ENCODE peak calls at places on chromosome 13, in eight cellular contexts. D is heart right ventricle, L is tibial nerve, T is type B pancreatic cell, C is BE2C, X is Caco-2, Y is HFF-Myc, R is esophagus squamous epithelium. E is an unnamed sample.

GRCh38 chr13:50712469-50712868 is 131.0 kb downstream of the DLEU7 start:
- DNase-seq in X (no peak), D (no peak), Y (no peak), T (no peak), C (no peak), L (no peak), R (no peak), E (no peak)

GRCh38 chr13:84655677-84656076 is 773.4 kb upstream of the SLITRK1 start:
- DNase-seq in Y (no peak), C (no peak), R (no peak), L (no peak), T (no peak), X (no peak), D (no peak), E (no peak)

GRCh38 chr13:99468971-99469545 is 32.2 kb upstream of the TM9SF2 start:
- DNase-seq in C (no peak), R (no peak), T (no peak), X (no peak), Y (no peak), L (no peak), D (no peak), E (no peak)

GRCh38 chr13:99386911-99387788 is 80.0 kb upstream of the GPR183 start:
- DNase-seq in D (peak; percentile 62), T (peak; percentile 51), X (peak; percentile 70), L (peak; percentile 46), R (no peak), Y (no peak), C (peak; percentile 55), E (no peak)

GRCh38 chr13:41428155-41428554 is 29.2 kb upstream of the RGCC start:
- DNase-seq in R (no peak), D (peak; percentile 28), X (no peak), C (no peak), T (no peak), Y (no peak), L (no peak), E (no peak)

GRCh38 chr13:26910754-26911465 is 150.3 kb upstream of the GPR12 start:
- DNase-seq in C (no peak), X (no peak), T (no peak), D (no peak), L (no peak), Y (no peak), R (no peak), E (no peak)

GRCh38 chr13:94201022-94201421 is 278.5 kb downstream of the DCT start:
- DNase-seq in L (no peak), R (no peak), Y (no peak), C (peak; percentile 18), T (no peak), D (no peak), X (no peak), E (no peak)

GRCh38 chr13:21663197-21663596 is 7.7 kb upstream of the FGF9 start:
- DNase-seq in Y (no peak), T (no peak), L (no peak), C (no peak), D (no peak), R (no peak), X (no peak), E (no peak)

GRCh38 chr13:101425623-101426022 is 9.3 kb upstream of the NALCN start:
- DNase-seq in L (no peak), C (no peak), R (no peak), Y (no peak), T (no peak), X (no peak), D (no peak), E (no peak)

GRCh38 chr13:113086991-113087922 is 18.3 kb upstream of the F7 start:
- DNase-seq in L (no peak), D (no peak), C (peak; percentile 1), Y (no peak), X (no peak), R (no peak), T (no peak), E (no peak)

GRCh38 chr13:48273346-48273745 is 30.2 kb upstream of the RB1 start:
- DNase-seq in C (no peak), D (no peak), Y (no peak), T (no peak), R (no peak), X (no peak), L (no peak), E (no peak)

GRCh38 chr13:81406639-81407292 is 1065.8 kb upstream of the SPRY2 start:
- DNase-seq in T (no peak), C (no peak), Y (no peak), L (no peak), D (no peak), X (no peak), R (no peak), E (no peak)

GRCh38 chr13:23455401-23456185 is 22.1 kb upstream of the SACS start:
- DNase-seq in Y (no peak), L (no peak), D (no peak), T (no peak), C (no peak), R (no peak), X (no peak), E (no peak)

GRCh38 chr13:98599502-98600328 is 22.8 kb upstream of the STK24 start:
- DNase-seq in X (peak; percentile 68), D (no peak), T (no peak), L (no peak), R (no peak), C (no peak), Y (no peak), E (no peak)

GRCh38 chr13:49046002-49046401 is 70.3 kb downstream of the FNDC3A start:
- DNase-seq in T (no peak), Y (no peak), D (no peak), L (no peak), X (no peak), C (no peak), R (no peak), E (peak; percentile 52)

GRCh38 chr13:94239135-94239534 is 240.3 kb downstream of the DCT start:
- DNase-seq in C (no peak), T (no peak), L (no peak), Y (no peak), X (no peak), D (no peak), R (no peak), E (no peak)

GRCh38 chr13:41456768-41457588 is at the start of gene RGCC:
- DNase-seq in T (peak; percentile 81), X (peak; percentile 94), C (peak; percentile 68), Y (no peak), R (peak; percentile 24), L (peak; percentile 56), D (peak; percentile 83), E (no peak)

GRCh38 chr13:40315416-40316064 is 350.9 kb downstream of the FOXO1 start:
- DNase-seq in T (no peak), D (no peak), C (no peak), Y (no peak), X (no peak), R (no peak), L (no peak), E (no peak)

GRCh38 chr13:81171065-81171647 is 830.2 kb upstream of the SPRY2 start:
- DNase-seq in D (no peak), R (no peak), C (no peak), Y (no peak), T (no peak), X (peak; percentile 25), L (no peak), E (no peak)

GRCh38 chr13:21849323-21849722 is 178.4 kb downstream of the FGF9 start:
- DNase-seq in D (no peak), C (no peak), L (no peak), Y (no peak), X (peak; percentile 55), T (no peak), R (no peak), E (no peak)

DNA sequence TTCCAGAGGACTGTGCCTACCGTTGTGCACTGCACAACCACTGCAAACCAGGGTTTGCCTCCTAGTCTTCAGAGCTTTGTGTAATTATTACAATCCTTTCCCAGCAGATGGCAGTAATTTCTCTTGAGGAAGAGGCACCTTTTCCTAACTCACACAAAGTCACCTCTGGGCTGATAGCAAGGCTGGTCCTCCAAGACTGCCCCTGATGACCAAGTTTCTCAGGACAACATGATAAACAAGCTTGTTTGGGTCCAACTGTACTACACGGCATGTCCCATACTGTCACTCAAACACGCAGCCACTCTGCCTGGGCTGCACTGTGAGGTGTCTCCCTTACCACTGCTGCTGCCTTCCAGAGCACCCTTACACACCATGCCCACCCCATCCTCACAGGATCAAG is 39.3 kb downstream of the RFXAP start:
- DNase-seq in X (peak; percentile 63), Y (peak; percentile 24), C (peak; percentile 37), L (peak; percentile 8), D (no peak), T (no peak), R (no peak), E (peak; percentile 28)
- TF ChIP-seq CTCF in X (peak; percentile 47), Y (peak; percentile 53), C (peak; percentile 67), L (peak; percentile 37), D (peak; percentile 47), T (peak; percentile 73), R (peak; percentile 39), E (peak; percentile 55)

DNA sequence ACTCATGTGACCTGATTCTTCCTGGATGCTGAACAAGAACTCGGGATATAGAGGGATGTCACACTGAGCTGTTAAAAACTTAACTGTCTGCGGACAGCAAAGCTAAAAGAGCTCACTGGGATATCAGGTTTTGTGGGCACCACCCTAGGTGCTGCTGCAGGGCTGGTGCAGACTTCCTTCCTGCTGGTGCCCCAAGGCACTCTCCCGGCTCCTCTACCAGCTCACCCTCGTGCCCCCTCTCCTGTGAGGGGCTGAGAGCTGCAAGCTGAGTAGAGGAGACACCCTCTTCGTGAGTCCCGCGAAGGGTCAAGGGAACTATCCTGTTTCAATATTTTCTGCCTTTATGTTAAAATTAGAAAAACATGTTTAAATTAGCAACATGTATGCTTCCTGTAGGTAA is 1475.7 kb downstream of the EFNB2 start:
- DNase-seq in T (no peak), R (no peak), D (no peak), L (no peak), X (no peak), Y (no peak), C (no peak), E (no peak)
- TF ChIP-seq CTCF in T (no peak), R (no peak), D (no peak), L (no peak), X (no peak), Y (no peak), C (no peak), E (no peak)

DNA sequence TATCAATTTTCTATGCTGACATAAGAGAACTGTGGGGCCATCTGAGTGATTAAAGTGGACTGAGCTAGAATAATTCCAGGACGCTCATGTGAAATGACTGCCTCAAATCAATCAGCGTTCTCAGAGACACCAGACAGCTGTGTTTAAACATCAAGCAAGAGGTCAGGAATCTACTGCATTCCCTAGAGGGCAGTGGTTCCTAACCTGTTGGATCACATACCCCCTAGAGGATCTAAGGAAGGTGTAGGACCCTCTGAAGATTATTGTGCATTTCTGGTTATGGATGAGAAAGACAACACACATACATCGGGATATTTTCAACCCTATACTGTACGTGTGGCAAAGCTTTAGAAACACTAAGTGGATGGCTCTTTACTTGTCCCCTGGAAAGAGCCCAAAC is 51.8 kb upstream of the FREM2 start:
- DNase-seq in T (no peak), Y (no peak), L (no peak), R (no peak), C (no peak), X (peak; percentile 32), D (no peak), E (no peak)
- TF ChIP-seq CTCF in T (no peak), Y (no peak), L (no peak), R (no peak), C (no peak), X (peak; percentile 46), D (no peak), E (no peak)

GRCh38 chr13:76027131-76027530 is 391.0 kb downstream of the LMO7 start:
- DNase-seq in D (no peak), R (no peak), L (no peak), Y (no peak), T (no peak), X (peak; percentile 32), C (no peak), E (no peak)
- TF ChIP-seq CTCF in D (no peak), R (no peak), L (no peak), Y (no peak), T (no peak), X (no peak), C (no peak), E (no peak)